ENCODE peak calls at places on chromosome 13, in seven cellular contexts. One of them, this sample, is unnamed.

GRCh38 chr13:26529441-26529840 is 28.0 kb upstream of the WASF3 start:
- DNase-seq in SK-N-SH: no peak
- DNase-seq in mammary epithelial cell: peak; percentile 37
- DNase-seq in neuronal stem cell: peak; percentile 79
- DNase-seq in IMR-90: peak; percentile 74
- DNase-seq in hepatocyte: peak; percentile 77
- DNase-seq in HCT116: no peak
- DNase-seq in this sample: no peak

GRCh38 chr13:33284016-33284415 is 1.5 kb downstream of the STARD13 start:
- DNase-seq in HCT116: no peak
- DNase-seq in mammary epithelial cell: no peak
- DNase-seq in IMR-90: peak; percentile 65
- DNase-seq in SK-N-SH: no peak
- DNase-seq in neuronal stem cell: no peak
- DNase-seq in hepatocyte: no peak
- DNase-seq in this sample: peak; percentile 26

GRCh38 chr13:89514534-89515312 is 1832.8 kb upstream of the MIR17HG start:
- DNase-seq in hepatocyte: peak; percentile 4
- DNase-seq in SK-N-SH: no peak
- DNase-seq in neuronal stem cell: peak; percentile 53
- DNase-seq in mammary epithelial cell: peak; percentile 68
- DNase-seq in HCT116: no peak
- DNase-seq in IMR-90: peak; percentile 8
- DNase-seq in this sample: no peak

GRCh38 chr13:97272526-97272925 is 50.4 kb downstream of the MBNL2 start:
- DNase-seq in mammary epithelial cell: no peak
- DNase-seq in IMR-90: no peak
- DNase-seq in neuronal stem cell: no peak
- DNase-seq in hepatocyte: no peak
- DNase-seq in HCT116: no peak
- DNase-seq in SK-N-SH: no peak
- DNase-seq in this sample: no peak

GRCh38 chr13:61880576-61881283 is 465.1 kb upstream of the PCDH20 start:
- DNase-seq in HCT116: peak; percentile 26
- DNase-seq in mammary epithelial cell: no peak
- DNase-seq in neuronal stem cell: no peak
- DNase-seq in SK-N-SH: peak; percentile 24
- DNase-seq in IMR-90: peak; percentile 5
- DNase-seq in hepatocyte: peak; percentile 65
- DNase-seq in this sample: no peak

GRCh38 chr13:34808649-34809048 is 133.4 kb upstream of the NBEA start:
- DNase-seq in HCT116: no peak
- DNase-seq in neuronal stem cell: no peak
- DNase-seq in SK-N-SH: no peak
- DNase-seq in IMR-90: no peak
- DNase-seq in hepatocyte: no peak
- DNase-seq in mammary epithelial cell: no peak
- DNase-seq in this sample: no peak

GRCh38 chr13:99414048-99414995 is 87.0 kb upstream of the TM9SF2 start:
- DNase-seq in neuronal stem cell: no peak
- DNase-seq in mammary epithelial cell: no peak
- DNase-seq in SK-N-SH: no peak
- DNase-seq in HCT116: no peak
- DNase-seq in IMR-90: no peak
- DNase-seq in hepatocyte: no peak
- DNase-seq in this sample: no peak

GRCh38 chr13:30026909-30027308 is 176.5 kb upstream of the UBL3 start:
- DNase-seq in SK-N-SH: no peak
- DNase-seq in neuronal stem cell: no peak
- DNase-seq in mammary epithelial cell: no peak
- DNase-seq in hepatocyte: no peak
- DNase-seq in IMR-90: no peak
- DNase-seq in HCT116: no peak
- DNase-seq in this sample: no peak

GRCh38 chr13:103002279-103002678 is 63.9 kb downstream of the SLC10A2 start:
- DNase-seq in hepatocyte: peak; percentile 24
- DNase-seq in IMR-90: no peak
- DNase-seq in neuronal stem cell: no peak
- DNase-seq in HCT116: no peak
- DNase-seq in mammary epithelial cell: no peak
- DNase-seq in SK-N-SH: no peak
- DNase-seq in this sample: no peak

GRCh38 chr13:100266026-100266425 is 177.1 kb downstream of the PCCA start:
- DNase-seq in HCT116: no peak
- DNase-seq in neuronal stem cell: no peak
- DNase-seq in SK-N-SH: no peak
- DNase-seq in mammary epithelial cell: no peak
- DNase-seq in IMR-90: no peak
- DNase-seq in hepatocyte: no peak
- DNase-seq in this sample: no peak

GRCh38 chr13:80931118-80931517 is 590.2 kb upstream of the SPRY2 start:
- DNase-seq in IMR-90: no peak
- DNase-seq in mammary epithelial cell: no peak
- DNase-seq in hepatocyte: no peak
- DNase-seq in SK-N-SH: no peak
- DNase-seq in neuronal stem cell: no peak
- DNase-seq in HCT116: no peak
- DNase-seq in this sample: no peak

GRCh38 chr13:29105779-29106178 is 285.6 kb downstream of the MTUS2 start:
- DNase-seq in IMR-90: no peak
- DNase-seq in SK-N-SH: peak; percentile 6
- DNase-seq in mammary epithelial cell: no peak
- DNase-seq in HCT116: no peak
- DNase-seq in hepatocyte: peak; percentile 3
- DNase-seq in neuronal stem cell: no peak
- DNase-seq in this sample: no peak

GRCh38 chr13:110233682-110234280 is 73.2 kb downstream of the COL4A1 start:
- DNase-seq in IMR-90: no peak
- DNase-seq in mammary epithelial cell: no peak
- DNase-seq in HCT116: no peak
- DNase-seq in SK-N-SH: no peak
- DNase-seq in hepatocyte: no peak
- DNase-seq in neuronal stem cell: no peak
- DNase-seq in this sample: no peak

GRCh38 chr13:62185631-62186256 is 770.1 kb upstream of the PCDH20 start:
- DNase-seq in neuronal stem cell: peak; percentile 2
- DNase-seq in hepatocyte: no peak
- DNase-seq in HCT116: no peak
- DNase-seq in SK-N-SH: no peak
- DNase-seq in IMR-90: no peak
- DNase-seq in mammary epithelial cell: no peak
- DNase-seq in this sample: no peak

GRCh38 chr13:30744056-30744684 is 8.8 kb downstream of the ALOX5AP start:
- DNase-seq in hepatocyte: peak; percentile 32
- DNase-seq in mammary epithelial cell: peak; percentile 57
- DNase-seq in neuronal stem cell: no peak
- DNase-seq in IMR-90: peak; percentile 61
- DNase-seq in SK-N-SH: no peak
- DNase-seq in HCT116: peak; percentile 19
- DNase-seq in this sample: no peak

GRCh38 chr13:29497137-29497654 is 98.3 kb downstream of the SLC7A1 start:
- DNase-seq in hepatocyte: no peak
- DNase-seq in neuronal stem cell: no peak
- DNase-seq in IMR-90: peak; percentile 65
- DNase-seq in SK-N-SH: no peak
- DNase-seq in HCT116: no peak
- DNase-seq in mammary epithelial cell: no peak
- DNase-seq in this sample: no peak

GRCh38 chr13:74651121-74651520 is 516.9 kb upstream of the KLF12 start:
- DNase-seq in mammary epithelial cell: no peak
- DNase-seq in neuronal stem cell: no peak
- DNase-seq in hepatocyte: no peak
- DNase-seq in IMR-90: no peak
- DNase-seq in SK-N-SH: no peak
- DNase-seq in HCT116: no peak
- DNase-seq in this sample: no peak

GRCh38 chr13:39417643-39418042 is 185.3 kb downstream of the LHFPL6 start:
- DNase-seq in mammary epithelial cell: peak; percentile 21
- DNase-seq in HCT116: no peak
- DNase-seq in neuronal stem cell: peak; percentile 49
- DNase-seq in hepatocyte: peak; percentile 32
- DNase-seq in SK-N-SH: no peak
- DNase-seq in IMR-90: peak; percentile 72
- DNase-seq in this sample: peak; percentile 66

GRCh38 chr13:73532582-73532981 is 473.8 kb downstream of the KLF5 start:
- DNase-seq in hepatocyte: no peak
- DNase-seq in IMR-90: no peak
- DNase-seq in mammary epithelial cell: no peak
- DNase-seq in neuronal stem cell: no peak
- DNase-seq in HCT116: no peak
- DNase-seq in SK-N-SH: no peak
- DNase-seq in this sample: no peak

GRCh38 chr13:52646967-52647366 is 4.7 kb downstream of the HNRNPA1L2 start:
- DNase-seq in neuronal stem cell: no peak
- DNase-seq in hepatocyte: no peak
- DNase-seq in IMR-90: no peak
- DNase-seq in mammary epithelial cell: no peak
- DNase-seq in HCT116: no peak
- DNase-seq in SK-N-SH: no peak
- DNase-seq in this sample: peak; percentile 35

GRCh38 chr13:21997726-21998125 is 326.9 kb downstream of the FGF9 start:
- DNase-seq in hepatocyte: no peak
- DNase-seq in neuronal stem cell: no peak
- DNase-seq in mammary epithelial cell: no peak
- DNase-seq in IMR-90: no peak
- DNase-seq in HCT116: no peak
- DNase-seq in SK-N-SH: no peak
- DNase-seq in this sample: no peak

GRCh38 chr13:27583645-27584044 is 36.7 kb downstream of the LNX2 start:
- DNase-seq in neuronal stem cell: no peak
- DNase-seq in mammary epithelial cell: no peak
- DNase-seq in hepatocyte: no peak
- DNase-seq in SK-N-SH: no peak
- DNase-seq in HCT116: no peak
- DNase-seq in IMR-90: no peak
- DNase-seq in this sample: peak; percentile 79

GRCh38 chr13:25171170-25171516 is 945 bp downstream of the AMER2 start:
- DNase-seq in neuronal stem cell: no peak
- DNase-seq in hepatocyte: no peak
- DNase-seq in SK-N-SH: no peak
- DNase-seq in IMR-90: no peak
- DNase-seq in HCT116: no peak
- DNase-seq in mammary epithelial cell: no peak
- DNase-seq in this sample: no peak
- H3K4me2 ChIP-seq in neuronal stem cell: peak overlapping the region; percentile 97
- H3K4me2 ChIP-seq in hepatocyte: peak overlapping the region; percentile 94
- H3K4me2 ChIP-seq in SK-N-SH: peak overlapping the region; percentile 72
- H3K4me2 ChIP-seq in IMR-90: peak overlapping the region; percentile 55
- H3K4me2 ChIP-seq in HCT116: no peak overlapping the region
- H3K4me2 ChIP-seq in mammary epithelial cell: peak overlapping the region; percentile 88
- H3K4me2 ChIP-seq in this sample: peak overlapping the region; percentile 30

GRCh38 chr13:95684463-95684862 is 7.5 kb downstream of the DNAJC3 start:
- DNase-seq in neuronal stem cell: no peak
- DNase-seq in HCT116: no peak
- DNase-seq in SK-N-SH: no peak
- DNase-seq in mammary epithelial cell: no peak
- DNase-seq in IMR-90: no peak
- DNase-seq in hepatocyte: no peak
- DNase-seq in this sample: no peak
- H3K4me1 ChIP-seq in neuronal stem cell: no peaks in the 10 kb centered on the region
- H3K4me1 ChIP-seq in HCT116: no peaks in the 10 kb centered on the region
- H3K4me1 ChIP-seq in SK-N-SH: peaks cover 4% of the 10 kb centered on the region
- H3K4me1 ChIP-seq in mammary epithelial cell: peaks cover 4% of the 10 kb centered on the region
- H3K4me1 ChIP-seq in IMR-90: no peaks in the 10 kb centered on the region
- H3K4me1 ChIP-seq in hepatocyte: peaks cover 5% of the 10 kb centered on the region
- H3K4me1 ChIP-seq in this sample: no peaks in the 10 kb centered on the region

GRCh38 chr13:23608138-23608537 is 37.9 kb downstream of the TNFRSF19 start:
- DNase-seq in mammary epithelial cell: no peak
- DNase-seq in HCT116: no peak
- DNase-seq in IMR-90: no peak
- DNase-seq in SK-N-SH: no peak
- DNase-seq in hepatocyte: no peak
- DNase-seq in neuronal stem cell: no peak
- DNase-seq in this sample: no peak
- H2AFZ ChIP-seq in mammary epithelial cell: no peak overlapping the region
- H2AFZ ChIP-seq in HCT116: no peak overlapping the region
- H2AFZ ChIP-seq in IMR-90: no peak overlapping the region
- H2AFZ ChIP-seq in SK-N-SH: no peak overlapping the region
- H2AFZ ChIP-seq in hepatocyte: no peak overlapping the region
- H2AFZ ChIP-seq in neuronal stem cell: no peak overlapping the region
- H2AFZ ChIP-seq in this sample: no peak overlapping the region

GRCh38 chr13:42378383-42378780 is 106.4 kb downstream of the AKAP11 start:
- DNase-seq in IMR-90: no peak
- DNase-seq in mammary epithelial cell: no peak
- DNase-seq in neuronal stem cell: no peak
- DNase-seq in HCT116: no peak
- DNase-seq in hepatocyte: no peak
- DNase-seq in SK-N-SH: no peak
- DNase-seq in this sample: no peak

GRCh38 chr13:42377640-42378382 is 105.9 kb downstream of the AKAP11 start:
- DNase-seq in SK-N-SH: no peak
- DNase-seq in HCT116: no peak
- DNase-seq in hepatocyte: no peak
- DNase-seq in mammary epithelial cell: no peak
- DNase-seq in neuronal stem cell: no peak
- DNase-seq in IMR-90: no peak
- DNase-seq in this sample: no peak

GRCh38 chr13:42381165-42381425 is 109.1 kb downstream of the AKAP11 start:
- DNase-seq in hepatocyte: no peak
- DNase-seq in neuronal stem cell: no peak
- DNase-seq in mammary epithelial cell: no peak
- DNase-seq in SK-N-SH: no peak
- DNase-seq in HCT116: no peak
- DNase-seq in IMR-90: no peak
- DNase-seq in this sample: no peak

GRCh38 chr13:42380420-42381164 is 108.6 kb downstream of the AKAP11 start:
- DNase-seq in hepatocyte: no peak
- DNase-seq in SK-N-SH: no peak
- DNase-seq in neuronal stem cell: no peak
- DNase-seq in IMR-90: no peak
- DNase-seq in mammary epithelial cell: no peak
- DNase-seq in HCT116: no peak
- DNase-seq in this sample: peak; percentile 18

DNA sequence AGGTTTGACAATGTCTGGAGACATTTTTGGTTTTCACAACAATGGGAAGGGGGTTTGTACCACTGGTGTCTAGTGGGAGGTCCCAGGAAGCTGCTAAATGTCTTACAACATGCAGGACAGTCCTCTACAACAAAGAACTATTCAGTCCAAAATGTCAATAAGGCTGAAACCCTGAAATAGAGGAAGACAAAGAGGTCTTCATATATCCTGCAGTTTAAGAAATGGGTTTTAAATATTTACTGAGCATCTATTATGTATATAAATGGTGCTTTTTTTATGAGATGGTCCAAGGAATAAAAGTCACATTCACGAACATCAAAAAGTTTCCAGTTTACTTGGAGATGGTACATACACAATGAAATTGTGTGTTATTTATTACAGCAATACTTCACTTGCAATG is 107.3 kb downstream of the AKAP11 start:
- DNase-seq in hepatocyte: no peak
- DNase-seq in mammary epithelial cell: no peak
- DNase-seq in HCT116: no peak
- DNase-seq in IMR-90: no peak
- DNase-seq in neuronal stem cell: no peak
- DNase-seq in SK-N-SH: no peak
- DNase-seq in this sample: no peak
- H3K4me2 ChIP-seq in hepatocyte: no peak overlapping the region
- H3K4me2 ChIP-seq in mammary epithelial cell: no peak overlapping the region
- H3K4me2 ChIP-seq in HCT116: no peak overlapping the region
- H3K4me2 ChIP-seq in IMR-90: no peak overlapping the region
- H3K4me2 ChIP-seq in neuronal stem cell: no peak overlapping the region
- H3K4me2 ChIP-seq in SK-N-SH: no peak overlapping the region
- H3K4me2 ChIP-seq in this sample: no peak overlapping the region

GRCh38 chr13:49606747-49607648 is 21.3 kb upstream of the ARL11 start:
- DNase-seq in HCT116: peak; percentile 78
- DNase-seq in hepatocyte: peak; percentile 91
- DNase-seq in neuronal stem cell: peak; percentile 68
- DNase-seq in IMR-90: peak; percentile 88
- DNase-seq in mammary epithelial cell: peak; percentile 75
- DNase-seq in SK-N-SH: peak; percentile 75
- DNase-seq in this sample: peak; percentile 92
- H3K4me1 ChIP-seq in HCT116: peaks cover 5% of the 10 kb centered on the region
- H3K4me1 ChIP-seq in hepatocyte: peaks cover 10% of the 10 kb centered on the region
- H3K4me1 ChIP-seq in neuronal stem cell: no peaks in the 10 kb centered on the region
- H3K4me1 ChIP-seq in IMR-90: no peaks in the 10 kb centered on the region
- H3K4me1 ChIP-seq in mammary epithelial cell: no peaks in the 10 kb centered on the region
- H3K4me1 ChIP-seq in SK-N-SH: no peaks in the 10 kb centered on the region
- H3K4me1 ChIP-seq in this sample: no peaks in the 10 kb centered on the region